ENCODE peak calls at places on chromosomes 1 and 21, in four cellular contexts. M is A549, V is HepG2, N is GM12878. C is an unnamed sample.

GRCh38 chr1:3429766-3430165 is 24.7 kb upstream of the ARHGEF16 start:
- DNase-seq in M (no peak), V (no peak), N (no peak), C (no peak)

GRCh38 chr1:209723761-209724693 is 19.4 kb downstream of the HSD11B1 start:
- DNase-seq in M (no peak), V (no peak), N (no peak), C (no peak)

GRCh38 chr1:221408117-221408516 is 333.8 kb downstream of the DUSP10 start:
- DNase-seq in M (no peak), V (no peak), N (no peak), C (no peak)

GRCh38 chr1:117225931-117226330 is 15.2 kb upstream of the VTCN1 start:
- DNase-seq in M (peak; percentile 25), V (no peak), N (no peak), C (no peak)

GRCh38 chr1:59692591-59692990 is 122.2 kb upstream of the HOOK1 start:
- DNase-seq in M (no peak), V (no peak), N (no peak), C (no peak)

GRCh38 chr1:24850353-24850905 is 79.6 kb downstream of the RUNX3 start:
- DNase-seq in M (no peak), V (no peak), N (no peak), C (no peak)

GRCh38 chr1:26096471-26096870 is 15.2 kb upstream of the PDIK1L start:
- DNase-seq in M (no peak), V (no peak), N (no peak), C (no peak)

GRCh38 chr21:43902441-43902840 is 37.4 kb downstream of the AGPAT3 start:
- DNase-seq in M (no peak), V (no peak), N (no peak), C (peak; percentile 38)

GRCh38 chr21:39842741-39843146 is 24.5 kb upstream of the PCP4 start:
- DNase-seq in M (no peak), V (no peak), N (no peak), C (no peak)

GRCh38 chr1:184811439-184812111 is 56.9 kb upstream of the EDEM3 start:
- DNase-seq in M (no peak), V (no peak), N (no peak), C (no peak)

GRCh38 chr1:40774266-40774998 is 9.2 kb upstream of the KCNQ4 start:
- DNase-seq in M (peak; percentile 48), V (peak; percentile 36), N (no peak), C (peak; percentile 77)

GRCh38 chr1:235270625-235271024 is 57.4 kb downstream of the ARID4B start:
- DNase-seq in M (no peak), V (no peak), N (no peak), C (no peak)

GRCh38 chr1:231091853-231092301 is 51.8 kb upstream of the FAM89A start:
- DNase-seq in M (peak; percentile 61), V (peak; percentile 40), N (no peak), C (peak; percentile 67)

GRCh38 chr1:56940039-56940438 is 25.8 kb downstream of the C8B start:
- DNase-seq in M (no peak), V (no peak), N (no peak), C (no peak)

GRCh38 chr1:152461544-152461943 is 47.5 kb upstream of the CRNN start:
- DNase-seq in M (peak; percentile 78), V (peak; percentile 61), N (no peak), C (peak; percentile 28)

GRCh38 chr1:40373323-40374283 is at the start of gene SMAP2:
- DNase-seq in M (peak; percentile 92), V (peak; percentile 91), N (peak; percentile 85), C (peak; percentile 99)

GRCh38 chr21:29418813-29419212 is 120.1 kb downstream of the BACH1 start:
- DNase-seq in M (no peak), V (no peak), N (peak; percentile 30), C (no peak)

GRCh38 chr1:198155253-198155652 is 1.5 kb upstream of the NEK7 start:
- DNase-seq in M (peak; percentile 32), V (no peak), N (no peak), C (no peak)

GRCh38 chr1:153371231-153371630 is 4.2 kb downstream of the S100A12 start:
- DNase-seq in M (no peak), V (no peak), N (no peak), C (no peak)

GRCh38 chr1:66383168-66383567 is 150.8 kb upstream of the SGIP1 start:
- DNase-seq in M (no peak), V (no peak), N (no peak), C (no peak)

GRCh38 chr1:42913426-42914091 is 45.1 kb downstream of the SLC2A1 start:
- DNase-seq in M (peak; percentile 80), V (peak; percentile 84), N (peak; percentile 64), C (peak; percentile 66)

GRCh38 chr1:205515781-205516253 is 11.3 kb downstream of the CDK18 start:
- DNase-seq in M (no peak), V (peak; percentile 72), N (no peak), C (peak; percentile 60)

GRCh38 chr21:27649746-27650145 is 682.9 kb upstream of the ADAMTS5 start:
- DNase-seq in M (no peak), V (no peak), N (no peak), C (no peak)

DNA sequence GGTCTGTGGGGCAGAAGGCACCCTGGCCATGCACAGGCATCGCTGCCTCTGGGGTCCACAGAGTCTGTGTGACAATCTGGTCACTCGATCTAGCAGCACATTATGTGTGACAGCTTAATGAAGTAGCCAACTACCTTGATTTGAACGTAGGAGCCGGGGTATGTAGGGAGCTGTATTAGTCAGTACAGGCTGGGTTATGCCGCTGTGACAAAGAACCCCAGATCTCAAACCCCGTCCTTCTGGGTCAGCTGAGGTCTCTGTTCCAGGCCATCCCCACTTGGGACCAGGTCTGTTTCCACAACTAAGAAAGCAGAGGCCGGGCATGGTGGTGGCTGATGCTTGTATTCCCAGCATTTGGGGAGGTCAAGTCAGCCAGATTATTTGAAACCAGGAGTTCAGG is 8.3 kb upstream of the ATAD3B start:
- DNase-seq in M (no peak), V (no peak), N (no peak), C (no peak)
- TF ChIP-seq CHD4 in M (no peak), V (no peak), N (no peak), C (no peak)

GRCh38 chr1:48916121-48917069 is 139.7 kb upstream of the BEND5 start:
- DNase-seq in M (peak; percentile 71), V (peak; percentile 29), N (no peak), C (peak; percentile 12)
- TF ChIP-seq CHD4 in M (no peak), V (no peak), N (no peak), C (no peak)

GRCh38 chr1:12669529-12670068 is 25.7 kb downstream of the AADACL4 start:
- DNase-seq in M (no peak), V (no peak), N (no peak), C (no peak)

GRCh38 chr1:12666141-12666735 is 22.4 kb downstream of the AADACL4 start:
- DNase-seq in M (no peak), V (no peak), N (no peak), C (no peak)

GRCh38 chr1:12661606-12662219 is 17.8 kb downstream of the AADACL4 start:
- DNase-seq in M (no peak), V (no peak), N (no peak), C (no peak)

GRCh38 chr1:12662556-12662955 is 18.7 kb downstream of the AADACL4 start:
- DNase-seq in M (no peak), V (no peak), N (no peak), C (no peak)

GRCh38 chr1:12665511-12665910 is 21.6 kb downstream of the AADACL4 start:
- DNase-seq in M (no peak), V (no peak), N (no peak), C (no peak)
- TF ChIP-seq CHD4 in M (no peak), V (no peak), N (no peak), C (no peak)

DNA sequence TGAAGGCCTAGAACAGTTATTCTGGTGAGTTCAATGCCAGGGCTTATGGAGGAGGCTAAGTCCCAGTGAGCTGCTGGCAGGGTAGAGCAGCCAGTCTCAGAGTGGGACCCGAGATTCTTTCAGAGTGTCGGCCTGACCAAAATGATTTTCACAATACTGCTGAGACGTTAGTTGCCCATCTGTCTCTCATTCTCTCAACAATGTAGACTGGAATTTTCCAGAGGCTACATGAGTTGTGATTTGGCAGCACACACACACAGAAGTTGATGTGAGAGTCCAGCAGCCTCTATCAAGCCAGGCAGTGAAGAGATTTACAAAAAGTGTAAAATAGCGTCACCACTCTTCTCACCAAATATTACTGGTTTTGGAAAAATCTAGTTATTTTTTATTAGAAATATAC is 21.7 kb downstream of the CACNA1S start:
- DNase-seq in M (no peak), V (no peak), N (no peak), C (no peak)
- TF ChIP-seq CHD4 in M (no peak), V (no peak), N (no peak), C (no peak)

GRCh38 chr1:92536593-92537332 is 50.0 kb upstream of the GFI1 start:
- DNase-seq in M (no peak), V (peak; percentile 94), N (peak; percentile 82), C (no peak)
- TF ChIP-seq CHD4 in M (no peak), V (no peak), N (no peak), C (no peak)

GRCh38 chr1:179781962-179782361 is 38.9 kb downstream of the FAM163A start:
- DNase-seq in M (no peak), V (no peak), N (no peak), C (no peak)
- TF ChIP-seq CHD4 in M (no peak), V (no peak), N (no peak), C (no peak)

GRCh38 chr1:115811140-115811828 is 29.6 kb downstream of the NHLH2 start:
- DNase-seq in M (no peak), V (no peak), N (no peak), C (no peak)
- TF ChIP-seq CHD4 in M (no peak), V (no peak), N (no peak), C (no peak)

GRCh38 chr1:7221823-7222462 is 436.7 kb downstream of the CAMTA1 start:
- DNase-seq in M (no peak), V (no peak), N (no peak), C (no peak)

GRCh38 chr1:7220712-7221252 is 435.5 kb downstream of the CAMTA1 start:
- DNase-seq in M (no peak), V (no peak), N (no peak), C (no peak)

GRCh38 chr1:7222616-7223015 is 437.4 kb downstream of the CAMTA1 start:
- DNase-seq in M (no peak), V (no peak), N (no peak), C (no peak)

GRCh38 chr1:7220007-7220406 is 434.8 kb downstream of the CAMTA1 start:
- DNase-seq in M (no peak), V (no peak), N (no peak), C (no peak)

GRCh38 chr1:7218210-7218832 is 433.1 kb downstream of the CAMTA1 start:
- DNase-seq in M (peak; percentile 58), V (peak; percentile 44), N (no peak), C (peak; percentile 72)
- TF ChIP-seq CHD4 in M (no peak), V (no peak), N (no peak), C (no peak)

DNA sequence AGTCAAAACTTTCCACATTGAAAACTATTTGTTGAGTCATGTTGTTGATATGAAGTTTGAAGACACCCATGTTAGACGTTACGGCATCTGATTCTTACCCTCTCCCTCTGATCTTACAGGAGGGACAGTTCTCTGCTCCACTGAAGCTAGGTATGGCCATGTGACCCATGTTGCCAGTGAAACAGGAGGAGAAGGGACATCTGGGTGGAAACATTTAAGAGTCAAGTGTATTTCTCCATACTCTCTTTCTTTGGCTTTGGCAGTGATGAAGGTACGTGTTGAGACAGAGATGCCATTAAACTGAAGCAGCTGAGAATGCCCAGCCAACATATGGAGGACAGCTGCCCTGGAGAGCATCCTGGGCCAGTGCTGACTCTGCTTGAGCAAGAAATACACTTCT is 198.4 kb upstream of the PTGFR start:
- DNase-seq in M (no peak), V (no peak), N (no peak), C (no peak)
- TF ChIP-seq CHD4 in M (no peak), V (no peak), N (no peak), C (no peak)

GRCh38 chr1:237287876-237288517 is 246.0 kb downstream of the RYR2 start:
- DNase-seq in M (no peak), V (no peak), N (no peak), C (no peak)
- TF ChIP-seq CHD4 in M (no peak), V (no peak), N (no peak), C (no peak)

C was measured in K562.